ENCODE peak calls at places on chromosome 2, in ten cellular contexts. Y is psoas muscle; V is naive thymus-derived CD4-positive, alpha-beta T cell; W is cardiac fibroblast; I is hepatocyte; N is A549; F is cardiac muscle cell; D is HCT116; R is mesendoderm; E is right cardiac atrium. C is an unnamed sample.

GRCh38 chr2:38978908-38979307 is 89.2 kb downstream of the ARHGEF33 start:
- DNase-seq in D (no peak), W (no peak), N (no peak), R (no peak), E (no peak), Y (no peak), F (no peak), V (no peak), I (no peak), C (no peak)

GRCh38 chr2:67878743-67879142 is 184.1 kb downstream of the C1D start:
- DNase-seq in N (no peak), I (no peak), E (no peak), D (no peak), W (no peak), F (no peak), Y (no peak), V (no peak), R (no peak), C (no peak)

GRCh38 chr2:190876641-190877040 is 4.0 kb upstream of the GLS start:
- DNase-seq in E (no peak), F (no peak), R (no peak), D (no peak), I (no peak), V (no peak), Y (no peak), N (no peak), W (no peak), C (no peak)

GRCh38 chr2:240991378-240992263 is 6.8 kb upstream of the SNED1 start:
- DNase-seq in R (peak), I (peak), V (no peak), W (peak), N (peak), E (peak), F (peak), Y (peak), D (peak), C (peak)

GRCh38 chr2:215816424-215816823 is 196.9 kb downstream of the MREG start:
- DNase-seq in I (no peak), E (no peak), V (no peak), N (no peak), F (no peak), R (no peak), W (no peak), Y (no peak), D (no peak), C (no peak)

GRCh38 chr2:240596080-240596460 is 9.5 kb downstream of the CAPN10 start:
- DNase-seq in V (no peak), F (no peak), Y (no peak), W (no peak), R (no peak), D (no peak), E (peak), N (no peak), I (no peak), C (no peak)

GRCh38 chr2:215362562-215362904 is 50.7 kb downstream of the ATIC start:
- DNase-seq in F (peak), R (no peak), W (peak), Y (no peak), N (no peak), I (no peak), E (peak), D (no peak), V (no peak), C (no peak)

GRCh38 chr2:213086566-213086965 is 64.8 kb downstream of the IKZF2 start:
- DNase-seq in E (peak), F (peak), V (no peak), N (no peak), D (no peak), R (peak), W (peak), Y (no peak), I (no peak), C (no peak)

GRCh38 chr2:138177693-138178092 is 213.4 kb downstream of the HNMT start:
- DNase-seq in I (no peak), V (no peak), E (no peak), R (no peak), D (no peak), N (no peak), W (no peak), F (peak), Y (no peak), C (no peak)

GRCh38 chr2:40204268-40204667 is 247.6 kb downstream of the SLC8A1 start:
- DNase-seq in F (no peak), Y (no peak), E (no peak), R (no peak), N (no peak), V (no peak), D (no peak), W (peak), I (no peak), C (no peak)

GRCh38 chr2:217622205-217622621 is 380.6 kb downstream of the TNS1 start:
- DNase-seq in E (no peak), R (peak), V (no peak), I (peak), D (no peak), F (peak), N (peak), Y (no peak), W (peak), C (no peak)

GRCh38 chr2:147525724-147526489 is 318.9 kb upstream of the ACVR2A start:
- DNase-seq in V (no peak), Y (no peak), N (no peak), R (no peak), W (no peak), I (no peak), D (no peak), E (no peak), F (peak), C (no peak)

GRCh38 chr2:195404650-195405049 is 252.4 kb upstream of the SLC39A10 start:
- DNase-seq in Y (no peak), D (no peak), I (no peak), N (no peak), R (no peak), W (peak), E (no peak), F (peak), V (no peak), C (no peak)

GRCh38 chr2:232488097-232488711 is 570 bp upstream of the ECEL1 start:
- DNase-seq in I (no peak), E (no peak), N (no peak), R (peak), Y (no peak), D (no peak), V (no peak), W (no peak), F (no peak), C (no peak)

GRCh38 chr2:101985101-101985792 is 6.5 kb upstream of the IL1R2 start:
- DNase-seq in Y (no peak), V (no peak), E (no peak), I (no peak), W (no peak), R (no peak), D (no peak), N (no peak), F (no peak), C (no peak)

GRCh38 chr2:100237046-100237615 is 85.2 kb downstream of the LONRF2 start:
- DNase-seq in E (no peak), D (no peak), R (peak), V (no peak), F (no peak), W (no peak), I (no peak), N (no peak), Y (no peak), C (no peak)

GRCh38 chr2:72126186-72127100 is 21.2 kb downstream of the CYP26B1 start:
- DNase-seq in R (no peak), I (no peak), W (no peak), V (no peak), N (no peak), E (peak), D (no peak), Y (no peak), F (no peak), C (no peak)

GRCh38 chr2:108448678-108449409 is at the start of gene GCC2:
- DNase-seq in F (peak), V (peak), R (peak), I (peak), Y (peak), D (peak), W (peak), N (peak), E (peak), C (peak)

GRCh38 chr2:23669413-23670244 is 257.3 kb downstream of the ATAD2B start:
- DNase-seq in Y (peak), E (peak), F (peak), W (peak), D (no peak), V (no peak), R (peak), I (peak), N (no peak), C (peak)

GRCh38 chr2:234787114-234787513 is 164.7 kb upstream of the SH3BP4 start:
- DNase-seq in D (no peak), Y (no peak), F (no peak), I (no peak), W (no peak), V (no peak), R (no peak), N (no peak), E (no peak), C (no peak)

GRCh38 chr2:233977296-233977837 is 60.2 kb downstream of the TRPM8 start:
- DNase-seq in E (no peak), W (no peak), D (no peak), Y (no peak), N (peak), R (peak), V (no peak), I (no peak), F (no peak), C (no peak)

GRCh38 chr2:84881581-84882414 is 914 bp upstream of the TRABD2A start:
- DNase-seq in N (peak), R (peak), W (peak), D (peak), F (peak), V (peak), I (peak), E (peak), Y (peak), C (peak)

GRCh38 chr2:238136820-238137537 is 1.5 kb upstream of the KLHL30 start:
- DNase-seq in I (no peak), F (peak), Y (peak), V (no peak), E (peak), W (peak), R (no peak), D (no peak), N (peak), C (peak)

GRCh38 chr2:67733517-67733916 is 329.3 kb downstream of the C1D start:
- DNase-seq in E (peak), W (peak), R (peak), F (peak), I (no peak), D (peak), Y (no peak), V (no peak), N (peak), C (no peak)

GRCh38 chr2:119282966-119283511 is 59.4 kb downstream of the STEAP3 start:
- DNase-seq in F (no peak), N (no peak), I (no peak), V (no peak), E (peak), D (no peak), W (no peak), R (no peak), Y (peak), C (peak)

GRCh38 chr2:47217277-47217676 is 62.2 kb upstream of the STPG4 start:
- DNase-seq in N (no peak), V (no peak), D (no peak), E (no peak), R (no peak), F (no peak), Y (no peak), W (no peak), I (peak), C (no peak)

GRCh38 chr2:10274983-10275802 is 27.5 kb upstream of the HPCAL1 start:
- DNase-seq in Y (no peak), W (no peak), I (no peak), R (no peak), D (no peak), N (no peak), F (no peak), V (no peak), E (no peak), C (no peak)

GRCh38 chr2:1678609-1679008 is 65.7 kb downstream of the PXDN start:
- DNase-seq in R (no peak), D (no peak), I (no peak), V (no peak), N (no peak), F (no peak), W (no peak), Y (no peak), E (no peak), C (no peak)

GRCh38 chr2:231068525-231069222 is 12.0 kb downstream of the PSMD1 start:
- DNase-seq in E (no peak), W (peak), I (peak), N (peak), Y (no peak), D (no peak), F (peak), R (no peak), V (no peak), C (no peak)

GRCh38 chr2:214843823-214844222 is 34.3 kb upstream of the BARD1 start:
- DNase-seq in R (no peak), V (no peak), E (no peak), W (no peak), F (no peak), I (no peak), Y (no peak), N (no peak), D (no peak), C (no peak)

GRCh38 chr2:237566401-237567235 is at the start of gene PRLH:
- DNase-seq in Y (no peak), I (no peak), V (no peak), E (no peak), W (no peak), R (no peak), N (no peak), F (no peak), D (no peak), C (no peak)

GRCh38 chr2:69119541-69119940 is 106.6 kb downstream of the ANTXR1 start:
- DNase-seq in R (no peak), N (no peak), Y (no peak), V (no peak), W (no peak), F (no peak), D (no peak), E (no peak), I (no peak), C (no peak)

GRCh38 chr2:24359129-24359528 is 1.2 kb downstream of the ITSN2 start:
- DNase-seq in W (no peak), N (no peak), F (no peak), E (no peak), R (no peak), I (no peak), V (no peak), D (no peak), Y (no peak), C (no peak)

GRCh38 chr2:20241973-20242726 is 17.2 kb upstream of the SDC1 start:
- DNase-seq in Y (no peak), R (peak), I (no peak), V (peak), N (no peak), E (no peak), D (no peak), F (no peak), W (no peak), C (no peak)

GRCh38 chr2:162487816-162488215 is 143.9 kb downstream of the GCA start:
- DNase-seq in E (no peak), R (peak), Y (no peak), I (peak), V (no peak), D (no peak), W (no peak), F (no peak), N (no peak), C (no peak)
- H3K4me3 ChIP-seq in E (no peak), R (no peak), Y (no peak), I (no peak), V (no peak), D (no peak), W (no peak), F (no peak), N (no peak), C (no peak)

GRCh38 chr2:65030933-65031332 is 25.3 kb upstream of the CEP68 start:
- DNase-seq in W (no peak), D (no peak), R (no peak), N (no peak), F (no peak), V (no peak), I (no peak), Y (no peak), E (no peak), C (no peak)
- H3K4me3 ChIP-seq in W (no peak), D (no peak), R (no peak), N (no peak), F (no peak), V (peak), I (no peak), Y (no peak), E (no peak), C (no peak)

GRCh38 chr2:163734911-163735691 is 707 bp downstream of the FIGN start:
- DNase-seq in R (peak), N (peak), W (peak), E (no peak), D (no peak), V (no peak), Y (no peak), F (peak), I (no peak), C (no peak)

GRCh38 chr2:163734401-163734800 is 1.4 kb downstream of the FIGN start:
- DNase-seq in F (no peak), I (no peak), D (no peak), W (peak), N (no peak), R (no peak), V (no peak), E (no peak), Y (no peak), C (no peak)

GRCh38 chr2:163737169-163737439 is 1.3 kb upstream of the FIGN start:
- DNase-seq in N (no peak), V (no peak), I (no peak), R (no peak), F (no peak), E (no peak), Y (no peak), D (no peak), W (no peak), C (no peak)

GRCh38 chr2:163736433-163737168 is 793 bp upstream of the FIGN start:
- DNase-seq in D (no peak), I (peak), Y (peak), W (peak), N (peak), E (peak), F (peak), R (peak), V (no peak), C (no peak)

DNA sequence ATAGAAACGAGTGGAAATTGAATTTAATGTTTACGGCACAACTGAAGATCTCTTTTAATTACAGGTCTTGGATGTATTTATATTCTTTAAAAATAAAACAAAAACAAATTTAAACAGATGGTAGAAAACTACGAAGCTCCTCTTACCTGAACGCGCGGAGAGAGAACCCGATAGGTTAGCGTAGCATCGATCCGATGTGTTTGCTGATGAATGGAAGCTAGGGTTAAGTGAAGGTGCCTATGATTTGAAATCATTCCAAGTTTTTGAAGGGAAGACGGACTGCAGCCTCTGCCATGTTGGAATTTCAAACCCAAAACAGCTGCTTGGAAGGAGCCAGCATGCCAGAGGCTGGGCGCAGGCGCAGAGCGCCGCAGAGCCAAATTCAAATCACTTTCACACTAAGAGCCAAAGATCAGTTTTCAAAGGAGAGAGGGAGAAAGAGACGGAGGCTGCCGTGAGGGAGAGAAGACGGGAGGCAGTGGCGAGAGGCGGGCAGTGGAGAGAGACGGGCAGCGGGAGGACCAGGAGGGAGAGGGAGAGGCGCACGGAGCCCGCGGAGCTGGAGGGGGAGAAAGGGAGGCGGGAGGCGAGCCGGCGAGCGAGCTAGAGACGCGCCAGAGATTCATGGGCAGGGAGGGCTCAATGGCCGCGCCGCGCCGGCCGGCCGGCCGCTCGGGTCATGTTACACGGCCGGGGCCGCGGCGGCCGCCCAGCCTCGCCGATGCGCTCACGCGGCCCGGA is at the start of gene FIGN:
- DNase-seq in W (peak), V (no peak), E (peak), F (peak), R (peak), Y (peak), I (peak), N (peak), D (no peak), C (peak)
- H3K4me3 ChIP-seq in W (peak), V (no peak), E (peak), F (peak), R (peak), Y (peak), I (peak), N (peak), D (no peak), C (peak)

DNA sequence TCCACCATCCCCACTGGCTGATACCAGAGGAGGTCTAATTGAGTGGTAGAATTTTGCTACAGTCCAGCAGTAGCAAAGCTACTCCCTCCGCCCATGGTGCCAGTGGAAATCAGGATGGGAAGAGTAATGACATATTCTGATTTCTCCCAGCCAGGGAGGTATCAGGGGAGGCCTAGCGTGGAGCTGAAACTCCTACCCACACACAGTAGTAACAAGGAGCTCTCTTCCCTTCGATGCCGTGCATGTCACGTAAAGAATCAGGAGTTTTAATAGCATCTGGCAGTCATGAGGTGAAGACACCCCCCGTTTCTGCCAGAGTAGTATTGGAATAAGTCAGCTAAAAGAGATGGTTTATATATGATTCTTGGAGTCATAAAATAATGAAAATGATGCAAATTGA is 786.8 kb upstream of the DDX18 start:
- DNase-seq in E (no peak), F (no peak), D (no peak), N (no peak), V (no peak), R (no peak), Y (no peak), I (no peak), W (no peak), C (no peak)
- H3K4me3 ChIP-seq in E (no peak), F (no peak), D (no peak), N (no peak), V (no peak), R (no peak), Y (no peak), I (no peak), W (no peak), C (no peak)

GRCh38 chr2:66441651-66442365 is 6.9 kb downstream of the MEIS1 start:
- DNase-seq in N (no peak), R (peak), E (no peak), I (no peak), Y (no peak), V (no peak), W (no peak), F (no peak), D (no peak), C (no peak)

GRCh38 chr2:66445076-66445724 is 10.3 kb downstream of the MEIS1 start:
- DNase-seq in V (no peak), W (no peak), E (peak), I (peak), R (peak), Y (peak), F (no peak), N (no peak), D (no peak), C (no peak)

GRCh38 chr2:66443977-66444855 is 9.3 kb downstream of the MEIS1 start:
- DNase-seq in D (no peak), I (no peak), N (no peak), W (peak), V (no peak), Y (peak), F (no peak), R (peak), E (no peak), C (no peak)

GRCh38 chr2:66445781-66446177 is 10.9 kb downstream of the MEIS1 start:
- DNase-seq in V (no peak), W (peak), I (peak), F (no peak), Y (peak), D (no peak), N (no peak), R (peak), E (peak), C (no peak)

DNA sequence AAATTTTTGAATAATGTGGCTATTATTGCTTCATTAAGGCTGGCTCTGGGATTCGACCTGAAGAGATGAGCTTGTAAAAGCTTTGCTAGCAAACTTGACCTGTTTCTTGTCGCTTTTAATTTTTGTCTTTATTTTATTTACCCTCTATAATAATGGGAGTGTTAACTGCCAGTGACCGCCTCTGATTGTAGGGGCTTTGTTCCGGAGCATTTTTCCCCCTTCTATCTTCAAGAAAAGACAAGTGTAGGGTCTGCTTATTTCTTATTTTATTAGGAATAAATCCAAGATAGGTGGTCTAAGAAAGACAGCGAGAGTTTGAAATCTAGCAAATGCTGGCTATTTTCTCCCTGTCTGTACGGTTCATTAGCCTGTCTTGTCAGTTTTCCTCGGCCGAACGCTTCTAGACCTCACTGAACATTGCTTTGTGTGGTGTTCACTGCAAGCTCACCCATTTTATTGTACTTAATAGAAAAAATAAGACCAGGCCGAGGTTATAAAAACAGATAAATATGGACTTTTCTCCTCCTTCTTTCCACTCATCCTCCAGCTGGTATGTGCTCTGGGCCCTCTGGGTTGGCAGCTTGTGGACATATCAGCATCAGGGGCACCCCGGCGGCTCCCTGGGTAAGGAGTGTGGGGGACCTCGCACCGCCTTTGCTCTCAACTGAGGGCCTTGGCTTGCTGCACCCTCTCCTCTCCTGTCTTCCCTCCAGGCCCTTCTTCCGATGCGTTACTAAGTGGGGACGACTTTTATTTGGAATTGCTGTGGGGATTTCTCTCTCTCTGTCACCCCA is 8.5 kb downstream of the MEIS1 start:
- DNase-seq in E (peak), D (no peak), W (no peak), N (no peak), I (no peak), R (no peak), Y (no peak), V (no peak), F (no peak), C (no peak)
- H3K4me3 ChIP-seq in E (peak), D (no peak), W (no peak), N (no peak), I (peak), R (no peak), Y (no peak), V (no peak), F (peak), C (no peak)